ENCODE peak calls at places on chromosomes 1 and 21, in eight cellular contexts. O is psoas muscle, S is breast epithelium, D is thoracic aorta, L is ovary, X is fibroblast of lung, R is A673, Y is IMR-90. Q is an unnamed sample.
A peak's percentile ranks its signal among the peaks of the same experiment; 100 is the strongest.

GRCh38 chr1:6001992-6002576 is 9.9 kb upstream of the NPHP4 start:
- DNase-seq in Y (no peak), D (no peak), R (no peak), L (no peak), S (no peak), O (peak; percentile 64), X (no peak), Q (no peak)

GRCh38 chr1:76759950-76760349 is 107.3 kb upstream of the ST6GALNAC5 start:
- DNase-seq in O (no peak), R (peak; percentile 72), D (no peak), S (no peak), X (peak; percentile 38), L (no peak), Y (peak; percentile 3), Q (no peak)

GRCh38 chr1:218558411-218558810 is 213.3 kb downstream of the TGFB2 start:
- DNase-seq in X (no peak), Y (no peak), R (no peak), D (no peak), O (no peak), S (no peak), L (no peak), Q (no peak)

GRCh38 chr21:27132270-27132669 is 165.4 kb upstream of the ADAMTS5 start:
- DNase-seq in S (no peak), Y (peak; percentile 67), O (no peak), L (no peak), D (no peak), X (peak; percentile 23), R (no peak), Q (no peak)

GRCh38 chr1:181704556-181704955 is 221.2 kb downstream of the CACNA1E start:
- DNase-seq in O (no peak), S (no peak), Y (no peak), D (no peak), L (no peak), R (no peak), X (no peak), Q (no peak)

GRCh38 chr1:22689505-22689904 is 21.1 kb upstream of the EPHB2 start:
- DNase-seq in X (peak; percentile 96), Y (peak; percentile 96), R (no peak), O (no peak), D (no peak), L (no peak), S (no peak), Q (no peak)

GRCh38 chr1:234628099-234628498 is 18.1 kb upstream of the IRF2BP2 start:
- DNase-seq in X (peak; percentile 93), Y (peak; percentile 90), O (no peak), L (no peak), S (peak; percentile 62), D (no peak), R (no peak), Q (no peak)

GRCh38 chr1:243715285-243715684 is 134.8 kb downstream of the AKT3 start:
- DNase-seq in O (no peak), L (no peak), R (peak; percentile 0), S (no peak), Y (no peak), X (no peak), D (no peak), Q (no peak)

GRCh38 chr1:223123238-223123976 is 19.6 kb downstream of the TLR5 start:
- DNase-seq in S (peak; percentile 69), L (peak; percentile 70), Y (peak; percentile 45), X (peak; percentile 28), O (peak; percentile 69), R (peak; percentile 88), D (no peak), Q (peak; percentile 83)

GRCh38 chr1:224498574-224499170 is 64.1 kb upstream of the WDR26 start:
- DNase-seq in L (peak; percentile 36), O (no peak), R (peak; percentile 62), X (peak; percentile 93), Y (peak; percentile 76), D (no peak), S (no peak), Q (no peak)

GRCh38 chr1:247854899-247855545 is 2.0 kb upstream of the TRIM58 start:
- DNase-seq in Y (no peak), S (no peak), O (no peak), D (no peak), R (no peak), L (no peak), X (no peak), Q (no peak)

GRCh38 chr1:56578963-56579875 is at the start of gene PLPP3:
- DNase-seq in X (peak; percentile 93), R (peak; percentile 76), D (peak; percentile 53), O (peak; percentile 93), S (peak; percentile 85), L (peak; percentile 84), Y (peak; percentile 94), Q (no peak)

GRCh38 chr1:226482975-226483660 is 65.4 kb upstream of the STUM start:
- DNase-seq in Y (no peak), X (no peak), S (no peak), R (peak; percentile 21), D (no peak), O (no peak), L (no peak), Q (no peak)

GRCh38 chr1:89780721-89781120 is 40.1 kb upstream of the LRRC8D start:
- DNase-seq in Y (peak; percentile 69), R (peak; percentile 75), S (no peak), X (peak; percentile 56), O (no peak), L (no peak), D (no peak), Q (no peak)

GRCh38 chr1:161038523-161039153 is at the start of gene TSTD1:
- DNase-seq in Y (no peak), S (peak; percentile 72), R (no peak), O (peak; percentile 70), L (peak; percentile 72), X (no peak), D (no peak), Q (peak; percentile 89)

GRCh38 chr1:154876842-154877369 is 6.8 kb upstream of the KCNN3 start:
- DNase-seq in L (no peak), O (no peak), X (no peak), S (no peak), Y (no peak), D (no peak), R (no peak), Q (no peak)

GRCh38 chr1:236144033-236144432 is 1.7 kb downstream of the GPR137B start:
- DNase-seq in D (no peak), S (no peak), L (no peak), R (no peak), X (no peak), Y (no peak), O (no peak), Q (no peak)

GRCh38 chr1:54375331-54376084 is 30.7 kb downstream of the SSBP3 start:
- DNase-seq in O (no peak), D (no peak), Y (no peak), L (no peak), R (no peak), X (no peak), S (no peak), Q (no peak)
- H3K36me3 ChIP-seq in O (no peaks in the 10 kb centered on the region), D (peaks cover 6% of the 10 kb centered on the region), Y (peaks cover 23% of the 10 kb centered on the region), L (no peaks in the 10 kb centered on the region), R (no peaks in the 10 kb centered on the region), X (no peaks in the 10 kb centered on the region), S (no peaks in the 10 kb centered on the region), Q (no peaks in the 10 kb centered on the region)

DNA sequence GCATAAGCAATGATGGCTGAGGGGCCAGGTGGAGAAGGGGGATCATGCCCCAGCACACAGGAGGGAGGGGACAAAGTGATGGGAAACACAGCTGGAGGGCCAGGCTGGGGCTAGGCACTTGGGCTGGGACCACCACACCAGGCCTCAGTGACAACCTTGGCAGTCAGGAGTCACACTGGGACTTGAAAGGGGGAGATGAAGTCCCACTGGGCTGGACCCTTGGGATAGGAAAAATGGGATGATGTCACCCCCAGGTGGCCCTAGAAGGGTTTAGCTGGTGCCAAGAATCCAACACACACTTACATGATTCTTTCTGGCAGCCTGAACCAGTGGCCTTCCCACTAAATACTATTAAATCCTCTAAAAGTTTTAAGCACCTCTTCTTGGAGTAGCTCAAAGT is 17.1 kb downstream of the ZBTB17 start:
- DNase-seq in Y (peak; percentile 53), O (no peak), D (no peak), X (peak; percentile 51), R (no peak), L (no peak), S (no peak), Q (no peak)
- TF ChIP-seq CTCF in Y (peak; percentile 26), O (no peak), D (no peak), X (no peak), R (no peak), L (no peak), S (no peak), Q (no peak)

DNA sequence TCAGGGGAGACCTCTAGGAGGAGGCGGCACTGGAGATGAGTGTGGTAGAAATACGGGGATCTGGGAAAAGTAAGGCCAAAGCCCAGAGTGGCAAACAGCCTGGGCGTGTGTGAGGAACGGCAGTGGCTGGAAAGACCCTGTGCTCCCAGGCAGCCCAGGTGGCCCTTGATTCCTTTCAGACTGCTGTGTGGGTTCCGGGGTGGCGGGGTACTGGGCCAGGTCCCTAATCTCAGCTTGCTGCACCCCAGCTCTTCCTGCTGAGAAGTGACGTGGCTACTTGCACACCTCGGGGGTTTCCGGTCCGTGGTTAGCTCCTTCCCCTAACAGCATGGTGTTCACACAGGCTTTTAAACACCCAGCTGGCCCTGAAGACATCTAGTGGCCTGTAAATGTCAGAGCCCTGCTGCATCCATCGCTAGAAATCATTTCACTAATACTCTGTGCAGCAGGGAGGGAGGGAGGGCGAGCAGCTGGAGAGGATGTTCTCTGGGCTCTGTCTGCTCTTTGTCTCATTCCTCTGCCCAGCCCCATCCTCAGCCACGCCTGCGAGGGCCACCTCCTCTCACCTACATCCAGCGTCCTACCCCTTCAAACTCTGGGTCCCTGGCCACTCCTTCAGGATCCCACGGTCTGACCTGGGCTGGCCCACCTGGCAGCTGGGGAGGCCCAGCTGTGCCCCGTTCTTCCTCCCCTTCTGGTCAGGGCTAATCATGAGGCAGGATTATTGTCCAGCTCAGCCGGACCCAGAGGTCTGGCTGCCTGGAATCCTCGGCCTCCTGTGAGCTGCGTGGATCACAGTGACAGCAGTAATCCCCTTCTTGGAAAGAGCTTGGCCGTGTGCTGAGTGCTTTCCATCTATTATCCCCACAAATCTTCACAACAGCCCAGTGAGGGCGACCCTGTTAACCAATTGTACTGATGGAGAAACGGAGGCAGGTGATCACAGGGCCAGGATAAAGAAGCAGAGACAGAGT is 7.2 kb downstream of the ZDHHC18 start:
- DNase-seq in R (no peak), X (no peak), Y (no peak), S (no peak), L (no peak), D (no peak), O (peak; percentile 64), Q (peak; percentile 96)
- H3K36me3 ChIP-seq in R (peaks cover 28% of the 10 kb centered on the region), X (peaks cover 29% of the 10 kb centered on the region), Y (peaks cover 50% of the 10 kb centered on the region), S (peaks cover 12% of the 10 kb centered on the region), L (no peaks in the 10 kb centered on the region), D (peaks cover 37% of the 10 kb centered on the region), O (peaks cover 74% of the 10 kb centered on the region), Q (peaks cover 16% of the 10 kb centered on the region)

DNA sequence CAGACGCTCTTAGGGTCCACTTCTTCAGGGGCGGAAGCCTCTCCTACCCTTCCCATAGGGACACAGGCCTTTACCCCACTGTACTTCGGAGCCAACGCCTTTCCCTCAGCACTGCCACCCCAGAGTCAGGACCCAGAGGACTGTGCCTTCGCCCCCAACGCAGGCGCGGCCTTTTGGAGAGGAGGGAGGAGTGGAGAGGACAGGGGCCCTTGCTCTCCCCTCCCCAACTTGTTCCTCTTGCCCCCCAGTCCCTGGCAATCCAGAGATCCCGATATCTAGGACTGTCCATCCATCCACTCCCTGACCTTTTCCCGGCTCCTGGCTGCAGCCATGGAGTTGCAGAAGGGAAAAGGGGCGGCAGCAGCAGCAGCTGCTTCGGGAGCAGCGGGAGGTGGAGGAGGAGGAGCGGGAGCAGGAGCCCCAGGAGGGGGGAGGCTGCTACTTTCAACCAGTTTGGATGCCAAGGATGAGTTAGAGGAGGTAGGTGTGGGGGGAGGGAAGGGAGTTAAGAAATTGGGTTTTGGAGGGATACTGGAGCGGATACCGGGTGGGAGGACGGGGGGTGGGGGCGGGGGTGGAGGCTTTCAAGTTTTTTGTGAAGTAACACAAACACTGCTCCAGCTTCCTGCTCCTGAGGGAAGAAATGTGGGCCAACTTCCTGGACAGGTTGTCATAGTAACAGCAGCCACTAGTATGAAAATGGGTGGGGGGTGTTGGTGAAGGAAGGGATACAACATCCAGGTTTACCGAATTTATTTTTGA is 636 bp downstream of the INTS3 start:
- DNase-seq in S (no peak), O (peak; percentile 68), R (peak; percentile 57), X (peak; percentile 56), D (peak; percentile 9), L (peak; percentile 74), Y (peak; percentile 48), Q (peak; percentile 43)
- TF ChIP-seq CTCF in S (no peak), O (no peak), R (no peak), X (no peak), D (no peak), L (no peak), Y (no peak), Q (no peak)

Q was measured in CD8-positive, alpha-beta T cell.